ENCODE peak calls at places on chromosomes 5 and 9, in four cellular contexts. W is SK-N-SH, E is tibial nerve, K is brain microvascular endothelial cell. B is an unnamed sample.

GRCh38 chr5:285991-286557 is 14.6 kb downstream of the PDCD6 start:
- DNase-seq in E (no peak), W (no peak), K (no peak), B (no peak)

GRCh38 chr5:94618493-94619328 is at the start of the genes KIAA0825 and SLF1:
- DNase-seq in E (peak), K (peak), W (peak), B (peak)

GRCh38 chr9:133812941-133813748 is 75.0 kb upstream of the SARDH start:
- DNase-seq in W (no peak), E (no peak), K (no peak), B (no peak)

GRCh38 chr5:9380108-9380507 is 165.8 kb downstream of the SEMA5A start:
- DNase-seq in E (no peak), W (no peak), K (no peak), B (peak)

GRCh38 chr5:178297751-178298150 is 65.1 kb upstream of the PHYKPL start:
- DNase-seq in K (no peak), E (no peak), W (no peak), B (no peak)

GRCh38 chr9:108535526-108535925 is 320.3 kb downstream of the ACTL7B start:
- DNase-seq in K (no peak), E (peak), W (peak), B (no peak)

GRCh38 chr5:149153751-149154610 is 12.7 kb downstream of the ABLIM3 start:
- DNase-seq in E (no peak), K (no peak), W (no peak), B (no peak)

GRCh38 chr5:42887094-42887493 is 75.4 kb upstream of the SELENOP start:
- DNase-seq in W (no peak), K (no peak), E (no peak), B (peak)

GRCh38 chr5:32507738-32508434 is 63.3 kb upstream of the ZFR start:
- DNase-seq in W (no peak), K (peak), E (peak), B (peak)

GRCh38 chr5:87722286-87722685 is 309.6 kb upstream of the CCNH start:
- DNase-seq in K (no peak), W (no peak), E (no peak), B (peak)

GRCh38 chr9:96062854-96063253 is 187.4 kb downstream of the ERCC6L2 start:
- DNase-seq in E (no peak), W (no peak), K (no peak), B (no peak)

GRCh38 chr5:122756263-122756911 is 18.5 kb upstream of the SNX2 start:
- DNase-seq in E (no peak), K (peak), W (no peak), B (peak)

GRCh38 chr5:126718246-126718868 is 58.6 kb upstream of the LMNB1 start:
- DNase-seq in E (no peak), K (no peak), W (no peak), B (no peak)

GRCh38 chr5:169290895-169291294 is 10.0 kb downstream of the SLIT3 start:
- DNase-seq in E (no peak), K (no peak), W (no peak), B (no peak)

GRCh38 chr9:129307227-129307970 is 129.3 kb upstream of the IER5L start:
- DNase-seq in K (no peak), W (no peak), E (no peak), B (no peak)

GRCh38 chr9:99259231-99259918 is 37.3 kb downstream of the SEC61B start:
- DNase-seq in K (no peak), W (no peak), E (peak), B (no peak)

GRCh38 chr5:134540747-134541733 is 15.6 kb downstream of the JADE2 start:
- DNase-seq in W (no peak), K (no peak), E (no peak), B (no peak)

GRCh38 chr5:74367931-74368330 is 272.6 kb downstream of the ENC1 start:
- DNase-seq in W (no peak), K (no peak), E (no peak), B (no peak)
- H3K27ac ChIP-seq in W (no peak), K (no peak), E (no peak), B (no peak)

DNA sequence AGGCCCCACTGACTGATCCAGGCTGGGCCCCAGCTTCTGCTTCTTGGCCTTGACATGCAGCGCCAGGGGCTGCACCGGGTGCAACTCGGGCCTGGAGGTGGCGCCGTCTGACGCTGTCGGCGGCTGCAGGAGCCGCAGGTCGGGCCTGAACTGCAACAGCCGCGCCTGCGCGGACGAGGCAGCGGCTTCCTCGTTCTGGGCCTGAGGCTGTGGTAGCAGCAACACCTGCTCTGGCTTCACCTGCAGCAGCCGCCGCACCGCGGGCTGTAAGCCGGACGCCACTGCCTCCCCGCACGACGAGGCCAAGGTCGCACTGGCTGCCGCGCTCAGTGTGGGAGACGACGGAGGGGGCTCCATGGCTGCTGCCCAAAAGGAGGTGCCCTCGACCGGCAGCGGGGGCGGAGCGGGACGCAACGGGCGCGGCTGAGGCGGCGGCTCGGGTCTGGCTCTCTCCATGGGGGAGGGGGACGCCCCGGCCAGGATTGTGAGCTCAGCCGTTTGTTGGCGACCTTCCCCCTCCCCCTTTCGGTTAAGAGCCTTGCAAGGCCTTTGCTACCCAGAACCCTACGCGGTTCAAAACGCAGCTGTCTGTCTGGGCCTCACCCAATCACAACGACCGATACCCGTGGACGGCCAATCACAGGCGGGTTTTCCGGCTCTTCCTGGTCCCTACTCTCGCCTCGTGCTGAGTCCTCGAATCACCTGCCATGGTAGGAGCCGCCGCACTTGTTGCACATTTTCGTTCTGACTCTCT is 438 bp downstream of the SOX30 start:
- DNase-seq in E (no peak), K (peak), W (no peak), B (no peak)
- TF ChIP-seq CTCF in E (no peak), K (peak), W (no peak), B (no peak)

GRCh38 chr5:16808936-16809815 is 126.9 kb downstream of the MYO10 start:
- DNase-seq in K (no peak), W (no peak), E (no peak), B (no peak)
- H3K27ac ChIP-seq in K (no peak), W (no peak), E (no peak), B (peak)

GRCh38 chr9:112332674-112332976 is 794 bp downstream of the PTBP3 start:
- DNase-seq in E (no peak), K (peak), W (no peak), B (no peak)
- TF ChIP-seq CTCF in E (no peak), K (peak), W (peak), B (no peak)

GRCh38 chr5:76473676-76474075 is 70.6 kb downstream of the IQGAP2 start:
- DNase-seq in K (no peak), E (no peak), W (no peak), B (no peak)
- H3K27ac ChIP-seq in K (no peak), E (no peak), W (no peak), B (no peak)

GRCh38 chr5:112372543-112372942 is 46.5 kb downstream of the EPB41L4A start:
- DNase-seq in E (no peak), K (no peak), W (no peak), B (no peak)
- TF ChIP-seq CTCF in E (no peak), K (no peak), W (no peak), B (no peak)